ENCODE peak calls at places on chromosomes 2 and 18, in eight cellular contexts. U is brain microvascular endothelial cell, Z is ovary, E is stomach, I is AG04450, R is HL-60, V is adrenal gland, H is GM12865. G is an unnamed sample.

GRCh38 chr2:70541481-70542020 is 12.1 kb downstream of the TGFA start:
- DNase-seq in U (no peak), Z (no peak), E (no peak), I (no peak), R (no peak), V (no peak), H (no peak), G (no peak)

GRCh38 chr2:175037941-175038340 is 32.8 kb upstream of the CHN1 start:
- DNase-seq in U (no peak), Z (no peak), E (no peak), I (no peak), R (no peak), V (no peak), H (no peak), G (no peak)

GRCh38 chr2:25251461-25252273 is 83.3 kb upstream of the POMC start:
- DNase-seq in U (peak), Z (peak), E (peak), I (no peak), R (no peak), V (peak), H (peak), G (no peak)

GRCh38 chr2:214075446-214075845 is 335.4 kb upstream of the VWC2L start:
- DNase-seq in U (peak), Z (no peak), E (no peak), I (no peak), R (no peak), V (no peak), H (no peak), G (no peak)

GRCh38 chr2:45256173-45256866 is 247.1 kb upstream of the SIX2 start:
- DNase-seq in U (no peak), Z (no peak), E (no peak), I (no peak), R (no peak), V (no peak), H (no peak), G (no peak)

GRCh38 chr2:179031731-179032408 is 18.1 kb downstream of the CCDC141 start:
- DNase-seq in U (peak), Z (no peak), E (no peak), I (no peak), R (no peak), V (no peak), H (peak), G (peak)

GRCh38 chr2:55010149-55010591 is 40.1 kb downstream of the RTN4 start:
- DNase-seq in U (peak), Z (no peak), E (peak), I (no peak), R (peak), V (peak), H (peak), G (no peak)

GRCh38 chr2:226308981-226309380 is 490.6 kb downstream of the IRS1 start:
- DNase-seq in U (peak), Z (no peak), E (no peak), I (peak), R (no peak), V (no peak), H (no peak), G (no peak)

GRCh38 chr18:63844254-63844653 is 43.3 kb upstream of the SERPINB2 start:
- DNase-seq in U (peak), Z (no peak), E (no peak), I (no peak), R (peak), V (no peak), H (peak), G (no peak)

GRCh38 chr2:152409691-152410597 is 75.0 kb downstream of the FMNL2 start:
- DNase-seq in U (peak), Z (no peak), E (no peak), I (no peak), R (peak), V (peak), H (no peak), G (no peak)

GRCh38 chr2:193868833-193869232 is 1674.1 kb upstream of the TMEFF2 start:
- DNase-seq in U (no peak), Z (no peak), E (no peak), I (no peak), R (no peak), V (no peak), H (no peak), G (no peak)

GRCh38 chr2:201654611-201655384 is 11.5 kb upstream of the TMEM237 start:
- DNase-seq in U (peak), Z (no peak), E (no peak), I (peak), R (no peak), V (no peak), H (no peak), G (no peak)

GRCh38 chr2:44553456-44553855 is 191.7 kb downstream of the CAMKMT start:
- DNase-seq in U (peak), Z (no peak), E (no peak), I (no peak), R (no peak), V (no peak), H (no peak), G (no peak)

GRCh38 chr2:122864728-122865127 is 1109.3 kb downstream of the TSN start:
- DNase-seq in U (no peak), Z (no peak), E (no peak), I (no peak), R (no peak), V (no peak), H (no peak), G (no peak)

GRCh38 chr2:50674876-50675275 is 357.1 kb downstream of the NRXN1 start:
- DNase-seq in U (no peak), Z (no peak), E (no peak), I (no peak), R (peak), V (no peak), H (peak), G (no peak)

GRCh38 chr2:60641866-60642788 is 88.7 kb upstream of the BCL11A start:
- DNase-seq in U (peak), Z (no peak), E (peak), I (peak), R (no peak), V (peak), H (peak), G (peak)

GRCh38 chr2:230068658-230069080 is at the start of gene SLC16A14:
- DNase-seq in U (peak), Z (peak), E (no peak), I (peak), R (peak), V (peak), H (peak), G (no peak)

GRCh38 chr2:232537079-232537478 is 2.4 kb upstream of the CHRNG start:
- DNase-seq in U (no peak), Z (peak), E (no peak), I (no peak), R (no peak), V (no peak), H (no peak), G (no peak)

GRCh38 chr2:68776124-68776523 is 41.5 kb downstream of the ARHGAP25 start:
- DNase-seq in U (no peak), Z (no peak), E (no peak), I (no peak), R (no peak), V (no peak), H (peak), G (no peak)
- TF ChIP-seq CTCF in U (no peak), Z (no peak), E (no peak), I (no peak), R (peak), V (peak), H (no peak), G (no peak)

GRCh38 chr2:136057023-136057801 is 60.7 kb downstream of the CXCR4 start:
- DNase-seq in U (no peak), Z (no peak), E (no peak), I (no peak), R (no peak), V (no peak), H (peak), G (peak)

GRCh38 chr2:136058951-136059530 is 58.9 kb downstream of the CXCR4 start:
- DNase-seq in U (no peak), Z (no peak), E (no peak), I (no peak), R (peak), V (no peak), H (peak), G (peak)

GRCh38 chr2:136056077-136056688 is 61.8 kb downstream of the CXCR4 start:
- DNase-seq in U (no peak), Z (no peak), E (no peak), I (no peak), R (no peak), V (no peak), H (peak), G (no peak)

GRCh38 chr2:136057802-136058140 is 60.2 kb downstream of the CXCR4 start:
- DNase-seq in U (no peak), Z (no peak), E (no peak), I (no peak), R (peak), V (no peak), H (no peak), G (no peak)

DNA sequence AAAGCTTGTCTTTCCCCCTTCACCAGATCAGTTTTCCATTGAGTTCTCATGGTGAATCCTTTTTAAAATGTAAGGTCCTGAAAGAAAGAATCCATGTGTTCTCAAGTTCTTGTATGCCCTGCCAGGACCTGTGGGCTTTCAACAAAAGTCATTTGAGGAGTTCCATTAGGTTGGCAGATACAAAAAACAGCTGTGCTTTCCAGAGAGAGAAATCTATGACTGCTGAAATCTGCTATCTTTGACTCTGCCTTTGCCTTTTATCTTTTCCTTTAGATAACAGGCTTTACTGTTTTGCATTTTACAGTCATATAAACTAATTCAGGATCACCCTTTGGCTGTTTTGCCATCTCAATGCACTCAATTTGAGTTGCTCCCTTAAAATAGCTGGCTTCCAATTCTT is 59.7 kb downstream of the CXCR4 start:
- DNase-seq in U (no peak), Z (no peak), E (no peak), I (no peak), R (no peak), V (no peak), H (no peak), G (no peak)
- H3K4me3 ChIP-seq in U (no peak), Z (no peak), E (no peak), I (no peak), R (no peak), V (no peak), H (no peak), G (no peak)

DNA sequence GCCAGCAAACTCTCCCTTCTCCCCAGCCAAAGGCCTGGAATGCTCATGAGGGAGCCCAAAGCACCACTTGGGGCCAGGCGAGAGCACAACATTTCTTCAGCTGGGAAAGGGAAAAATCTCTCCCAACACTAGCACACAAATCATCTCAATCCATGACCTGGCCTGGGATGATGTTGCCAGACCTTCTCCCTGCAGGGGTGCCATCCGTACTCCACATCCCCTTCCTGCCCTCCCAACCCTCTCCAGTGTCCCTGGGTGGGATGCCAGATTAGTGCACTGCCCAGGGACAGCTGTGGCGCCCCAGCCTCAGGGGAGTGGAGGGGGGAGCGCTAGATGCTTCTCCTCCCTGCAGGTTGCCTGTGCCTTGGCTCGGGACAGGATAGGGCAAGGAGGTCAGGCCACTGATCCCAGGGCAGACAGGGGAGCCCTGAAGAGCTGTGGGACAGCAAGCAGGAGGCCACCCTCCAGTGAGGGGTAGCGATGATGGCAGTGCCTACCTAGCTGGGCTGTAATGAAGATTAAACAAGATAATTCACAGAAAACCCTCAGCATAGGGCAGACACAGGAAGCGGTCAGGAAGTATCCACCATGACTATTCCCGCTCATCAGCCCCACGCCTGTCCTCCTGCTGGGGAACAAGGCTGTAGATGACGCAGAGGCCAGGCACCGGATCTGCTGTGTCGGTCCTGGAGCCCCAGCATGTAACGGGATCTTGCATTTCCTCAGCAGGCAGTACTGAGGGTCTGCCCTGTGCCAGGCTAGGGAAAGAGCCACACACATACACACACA is 31.1 kb downstream of the SERTAD2 start:
- DNase-seq in U (peak), Z (no peak), E (peak), I (no peak), R (no peak), V (no peak), H (no peak), G (no peak)
- TF ChIP-seq CTCF in U (peak), Z (peak), E (no peak), I (peak), R (no peak), V (peak), H (no peak), G (no peak)

DNA sequence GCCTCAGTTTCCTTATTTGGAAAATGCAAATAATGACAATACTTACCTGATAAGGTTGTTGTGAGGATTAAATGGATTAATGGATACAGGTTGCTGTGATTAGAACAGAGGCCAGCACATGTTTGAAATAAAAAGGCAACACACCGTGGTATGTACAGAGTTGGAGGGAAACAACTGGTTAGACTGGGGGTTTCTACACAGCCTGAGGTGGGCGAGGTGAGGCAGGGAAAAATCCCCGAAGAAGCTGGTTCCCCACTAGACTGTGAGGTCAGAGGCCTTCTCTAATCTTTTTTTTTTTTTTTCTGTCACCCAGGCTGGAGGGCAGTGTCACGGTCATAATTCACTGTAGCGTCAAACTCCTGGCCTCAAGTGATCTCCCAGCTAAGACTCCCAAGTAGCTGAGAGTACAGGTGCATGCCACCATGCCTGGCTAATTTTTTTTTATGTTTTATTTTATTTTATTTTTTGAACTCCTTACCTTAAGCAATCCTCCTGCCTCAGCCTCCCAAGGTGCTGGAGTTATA is 1.2 kb upstream of the E2F6 start:
- DNase-seq in U (no peak), Z (no peak), E (no peak), I (no peak), R (no peak), V (no peak), H (peak), G (no peak)
- H3K4me3 ChIP-seq in U (no peak), Z (no peak), E (no peak), I (no peak), R (no peak), V (no peak), H (peak), G (no peak)